ENCODE peak calls at places on chromosome 17, in eight cellular contexts. S is HL-60; L is GM10248; M is activated CD8-positive, alpha-beta T cell treated with anti-CD3 and anti-CD28 coated beads for 36 hours; X is progenitor cell of endocrine pancreas; H is fibroblast of lung; E is glutamatergic neuron; B is thoracic aorta. D is an unnamed sample.

GRCh38 chr17:32746698-32747097 is 130.2 kb downstream of the MYO1D start:
- DNase-seq in X (no peak), M (no peak), B (no peak), E (no peak), H (peak; percentile 74), S (no peak), L (no peak), D (no peak)

GRCh38 chr17:17892009-17892408 is 55.2 kb upstream of the SREBF1 start:
- DNase-seq in L (peak; percentile 37), H (no peak), M (no peak), E (no peak), X (no peak), B (no peak), S (no peak), D (no peak)

GRCh38 chr17:76121932-76122383 is 18.4 kb upstream of the EXOC7 start:
- DNase-seq in B (no peak), H (no peak), S (no peak), M (peak; percentile 40), L (no peak), E (no peak), X (no peak), D (peak; percentile 68)

GRCh38 chr17:8922451-8922850 is 43.1 kb downstream of the PIK3R5 start:
- DNase-seq in E (no peak), H (peak; percentile 97), X (no peak), M (no peak), B (no peak), L (no peak), S (peak; percentile 64), D (no peak)

GRCh38 chr17:78557598-78558039 is 19.6 kb downstream of the DNAH17 start:
- DNase-seq in E (no peak), B (no peak), H (peak; percentile 36), S (no peak), M (no peak), X (no peak), L (no peak), D (no peak)

GRCh38 chr17:33732116-33732515 is 439.0 kb upstream of the ASIC2 start:
- DNase-seq in X (no peak), H (peak; percentile 1), S (no peak), L (no peak), B (no peak), M (no peak), E (no peak), D (peak; percentile 12)

GRCh38 chr17:67708378-67708777 is 9.4 kb upstream of the NOL11 start:
- DNase-seq in M (no peak), E (no peak), X (no peak), B (no peak), L (no peak), H (no peak), S (no peak), D (no peak)

GRCh38 chr17:3004150-3004801 is 59.1 kb downstream of the OR1D5 start:
- DNase-seq in B (peak; percentile 99), M (peak; percentile 61), S (peak; percentile 85), X (no peak), E (peak; percentile 56), L (peak; percentile 45), H (peak; percentile 99), D (peak; percentile 52)

GRCh38 chr17:77804796-77805426 is 153.6 kb upstream of the TNRC6C start:
- DNase-seq in S (no peak), H (no peak), X (no peak), L (no peak), M (no peak), E (peak; percentile 8), B (no peak), D (no peak)

GRCh38 chr17:74243013-74243755 is 29.8 kb downstream of the TTYH2 start:
- DNase-seq in E (no peak), S (no peak), H (no peak), X (no peak), M (no peak), L (no peak), B (no peak), D (no peak)

GRCh38 chr17:65093930-65094329 is 37.4 kb upstream of the GNA13 start:
- DNase-seq in B (no peak), E (no peak), L (no peak), M (no peak), H (no peak), X (no peak), S (no peak), D (no peak)
- TF ChIP-seq CTCF in B (no peak), E (peak; percentile 39), L (no peak), M (no peak), H (no peak), X (peak; percentile 17), S (no peak), D (no peak)

GRCh38 chr17:58569216-58569615 is 54.8 kb upstream of the MTMR4 start:
- DNase-seq in S (peak; percentile 32), E (no peak), B (no peak), M (no peak), H (no peak), L (no peak), X (no peak), D (no peak)
- TF ChIP-seq CTCF in S (no peak), E (no peak), B (no peak), M (no peak), H (no peak), L (no peak), X (no peak), D (no peak)

GRCh38 chr17:49849711-49850610 is 2.1 kb upstream of the TAC4 start:
- DNase-seq in X (no peak), M (no peak), L (no peak), E (no peak), B (no peak), H (no peak), S (no peak), D (no peak)

GRCh38 chr17:49848739-49849138 is 870 bp upstream of the TAC4 start:
- DNase-seq in X (no peak), E (no peak), L (no peak), B (no peak), H (no peak), S (no peak), M (no peak), D (no peak)

GRCh38 chr17:49845210-49845782 is 2.6 kb downstream of the TAC4 start:
- DNase-seq in M (no peak), E (no peak), X (no peak), L (no peak), S (no peak), H (no peak), B (peak; percentile 22), D (no peak)

GRCh38 chr17:49846938-49847712 is 744 bp downstream of the TAC4 start:
- DNase-seq in E (no peak), M (no peak), S (no peak), L (no peak), X (no peak), H (no peak), B (no peak), D (no peak)

DNA sequence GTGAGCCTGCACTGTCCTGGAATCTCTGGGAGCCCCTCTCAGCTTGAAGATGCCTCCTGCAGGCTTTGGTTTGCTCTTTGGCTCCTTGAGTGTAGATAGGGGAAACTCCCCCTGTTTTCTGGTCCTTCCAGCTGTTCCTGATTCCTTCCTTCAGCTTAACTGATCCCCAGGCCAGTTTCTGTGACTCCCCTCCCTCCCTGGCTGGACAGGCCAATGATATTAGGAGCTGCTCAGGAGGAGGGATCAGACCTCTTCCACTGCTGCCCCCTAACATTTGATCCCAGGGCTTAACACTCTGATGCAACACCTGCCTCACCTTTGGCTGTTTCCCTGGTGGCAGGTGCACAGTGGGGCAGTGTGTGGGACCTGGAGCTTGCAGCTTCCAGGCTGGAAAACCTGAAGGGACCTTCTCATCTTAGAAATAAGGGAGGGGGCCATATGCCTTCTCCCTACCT is at the start of gene TAC4:
- DNase-seq in X (no peak), S (no peak), L (no peak), M (no peak), H (no peak), E (no peak), B (no peak), D (no peak)
- TF ChIP-seq CTCF in X (no peak), S (no peak), L (no peak), M (no peak), H (no peak), E (no peak), B (no peak), D (no peak)

GRCh38 chr17:55295411-55296170 is 30.8 kb downstream of the HLF start:
- DNase-seq in X (peak; percentile 52), M (peak; percentile 62), L (peak; percentile 71), S (peak; percentile 37), B (no peak), H (peak; percentile 57), E (peak; percentile 59), D (peak; percentile 64)
- TF ChIP-seq CTCF in X (peak; percentile 79), M (peak; percentile 86), L (peak; percentile 67), S (peak; percentile 66), B (peak; percentile 93), H (peak; percentile 95), E (peak; percentile 83), D (peak; percentile 83)

GRCh38 chr17:31374503-31374902 is 17.0 kb upstream of the RAB11FIP4 start:
- DNase-seq in S (no peak), E (no peak), B (no peak), H (no peak), M (no peak), L (no peak), X (no peak), D (no peak)

GRCh38 chr17:31381165-31381668 is 10.3 kb upstream of the RAB11FIP4 start:
- DNase-seq in M (no peak), S (no peak), H (no peak), B (no peak), E (no peak), X (no peak), L (no peak), D (no peak)

GRCh38 chr17:31379796-31380195 is 11.7 kb upstream of the RAB11FIP4 start:
- DNase-seq in H (no peak), B (no peak), L (no peak), X (no peak), M (no peak), E (no peak), S (no peak), D (no peak)

GRCh38 chr17:31374083-31374447 is 17.4 kb upstream of the RAB11FIP4 start:
- DNase-seq in E (no peak), B (no peak), H (no peak), S (peak; percentile 76), M (no peak), X (no peak), L (no peak), D (no peak)

GRCh38 chr17:31378638-31379037 is 12.8 kb upstream of the RAB11FIP4 start:
- DNase-seq in L (no peak), H (no peak), B (no peak), S (no peak), E (no peak), M (no peak), X (no peak), D (no peak)
- TF ChIP-seq CTCF in L (no peak), H (no peak), B (no peak), S (no peak), E (no peak), M (no peak), X (peak; percentile 32), D (no peak)

D was measured in GM13977.